ENCODE peak calls at places on chromosomes 13 and 19, in seven cellular contexts. Z, B, W, S, C, E and G are unnamed samples. For H3K36me3, the result is how much of the 10 kb centered on the place peaks cover.

GRCh38 chr19:39112338-39112890 is 13.2 kb upstream of the PAK4 start:
- DNase-seq in W (no peak), S (no peak), E (peak), B (peak), Z (peak), C (no peak), G (peak)

GRCh38 chr13:59458908-59459579 is 704.7 kb downstream of the DIAPH3 start:
- DNase-seq in C (no peak), W (no peak), B (no peak), S (no peak), E (peak), Z (peak), G (no peak)

GRCh38 chr19:51724543-51724942 is 752 bp upstream of the HAS1 start:
- DNase-seq in C (no peak), W (no peak), B (no peak), E (no peak), S (no peak), Z (no peak), G (no peak)

GRCh38 chr13:79562557-79562956 is 81.6 kb downstream of the NDFIP2 start:
- DNase-seq in S (no peak), E (no peak), B (no peak), Z (no peak), C (no peak), W (no peak), G (no peak)

GRCh38 chr13:31161583-31162150 is at the start of gene HSPH1:
- DNase-seq in E (peak), W (peak), B (peak), C (peak), S (peak), Z (peak), G (peak)

GRCh38 chr13:105118577-105118976 is 1416.9 kb downstream of the EFNB2 start:
- DNase-seq in E (no peak), Z (no peak), W (no peak), B (no peak), S (no peak), C (no peak), G (no peak)

GRCh38 chr19:33465834-33466233 is 55.8 kb downstream of the PEPD start:
- DNase-seq in B (no peak), Z (no peak), S (no peak), E (no peak), W (no peak), C (no peak), G (no peak)

GRCh38 chr13:71880753-71881541 is 13.9 kb upstream of the DACH1 start:
- DNase-seq in B (no peak), Z (peak), C (no peak), E (peak), S (no peak), W (no peak), G (no peak)

GRCh38 chr13:105627270-105627669 is 908.2 kb downstream of the EFNB2 start:
- DNase-seq in C (no peak), B (no peak), Z (peak), W (no peak), E (peak), S (no peak), G (no peak)

GRCh38 chr13:101291216-101291615 is 125.1 kb downstream of the NALCN start:
- DNase-seq in C (no peak), W (no peak), E (peak), S (no peak), Z (no peak), B (no peak), G (no peak)

GRCh38 chr13:114296902-114297301 is 15.5 kb downstream of the UPF3A start:
- DNase-seq in B (no peak), W (no peak), Z (no peak), C (no peak), S (no peak), E (no peak), G (no peak)

GRCh38 chr13:40460116-40460515 is 206.3 kb downstream of the FOXO1 start:
- DNase-seq in E (peak), W (no peak), B (no peak), Z (no peak), S (no peak), C (no peak), G (no peak)

GRCh38 chr13:105925496-105925895 is 610.0 kb downstream of the EFNB2 start:
- DNase-seq in C (no peak), S (no peak), W (no peak), E (peak), B (no peak), Z (peak), G (peak)

GRCh38 chr13:26412263-26412662 is 145.2 kb upstream of the WASF3 start:
- DNase-seq in Z (no peak), S (no peak), E (no peak), B (no peak), W (no peak), C (no peak), G (peak)

GRCh38 chr19:27997069-27997468 is 1215.9 kb downstream of the UQCRFS1 start:
- DNase-seq in E (no peak), C (no peak), W (no peak), S (no peak), Z (no peak), B (no peak), G (no peak)

GRCh38 chr19:15010497-15011255 is 31.0 kb upstream of the SLC1A6 start:
- DNase-seq in Z (no peak), E (no peak), W (no peak), S (no peak), B (no peak), C (no peak), G (no peak)

GRCh38 chr13:57345526-57345925 is 178.5 kb downstream of the PRR20E start:
- DNase-seq in E (no peak), C (no peak), W (no peak), B (no peak), Z (no peak), S (no peak), G (no peak)

GRCh38 chr13:19955873-19956559 is 2.5 kb upstream of the ZMYM2 start:
- DNase-seq in C (no peak), S (no peak), B (no peak), Z (no peak), W (no peak), E (no peak), G (no peak)

GRCh38 chr13:99314640-99315176 is 7.5 kb upstream of the GPR183 start:
- DNase-seq in C (no peak), B (no peak), E (peak), W (no peak), S (no peak), Z (no peak), G (peak)

GRCh38 chr13:46860734-46861133 is 36.1 kb downstream of the HTR2A start:
- DNase-seq in C (no peak), S (no peak), Z (no peak), B (no peak), E (peak), W (no peak), G (no peak)

GRCh38 chr13:22081430-22081829 is 410.6 kb downstream of the FGF9 start:
- DNase-seq in B (no peak), E (no peak), Z (no peak), C (no peak), W (no peak), S (no peak), G (no peak)

GRCh38 chr13:29817604-29818378 is 32.6 kb downstream of the UBL3 start:
- DNase-seq in Z (no peak), W (no peak), E (peak), B (no peak), C (no peak), S (no peak), G (no peak)

GRCh38 chr13:50197705-50198104 is 182.5 kb downstream of the KCNRG start:
- DNase-seq in W (no peak), S (no peak), B (no peak), E (peak), Z (no peak), C (no peak), G (no peak)

GRCh38 chr19:46412983-46413261 is 442 bp downstream of the CCDC8 start:
- DNase-seq in C (no peak), E (no peak), B (no peak), Z (no peak), W (no peak), S (no peak), G (no peak)

GRCh38 chr19:46412034-46412982 is 1.1 kb downstream of the CCDC8 start:
- DNase-seq in Z (no peak), C (no peak), E (no peak), S (no peak), B (peak), W (no peak), G (no peak)

GRCh38 chr19:46413262-46414031 is at the start of gene CCDC8:
- DNase-seq in Z (no peak), C (peak), B (peak), S (peak), W (no peak), E (peak), G (no peak)

GRCh38 chr19:46420056-46420455 is 6.7 kb upstream of the CCDC8 start:
- DNase-seq in E (no peak), B (no peak), S (no peak), C (no peak), W (no peak), Z (no peak), G (no peak)

DNA sequence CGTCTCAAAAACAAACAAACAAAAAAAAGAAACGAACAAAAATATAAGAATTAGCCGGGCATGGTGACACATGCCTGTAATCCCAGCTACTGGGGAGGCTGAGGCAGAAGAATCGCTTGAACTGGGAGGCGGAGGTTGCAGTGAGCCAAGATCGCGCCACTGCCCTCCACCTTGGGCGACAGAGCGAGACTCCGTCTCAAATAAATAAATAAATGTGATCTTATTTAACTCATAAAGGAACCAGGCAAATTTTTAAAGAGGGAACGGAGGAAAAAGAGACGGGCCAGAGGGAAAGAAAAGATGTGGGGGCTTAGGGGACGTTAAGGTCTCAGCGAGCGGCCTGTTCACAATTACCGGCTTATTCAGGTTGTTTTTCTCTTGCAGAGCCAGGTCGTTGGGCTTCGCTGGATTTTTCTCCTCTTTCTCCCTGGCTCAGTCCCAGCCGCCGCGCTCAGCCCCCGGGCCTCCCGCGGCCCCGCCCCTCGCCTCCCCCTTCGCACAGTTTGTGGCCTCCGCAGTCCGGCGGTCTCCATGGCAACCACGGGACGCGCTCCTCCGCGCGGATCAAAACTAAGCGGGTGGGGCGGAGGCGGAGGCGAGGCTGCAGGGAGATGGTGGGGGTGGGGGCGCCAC is 2.8 kb upstream of the CCDC8 start:
- DNase-seq in Z (peak), C (peak), E (peak), S (peak), W (no peak), B (peak), G (no peak)
- H3K4me3 ChIP-seq in Z (peak), C (no peak), E (peak), S (no peak), W (peak), B (no peak), G (no peak)

DNA sequence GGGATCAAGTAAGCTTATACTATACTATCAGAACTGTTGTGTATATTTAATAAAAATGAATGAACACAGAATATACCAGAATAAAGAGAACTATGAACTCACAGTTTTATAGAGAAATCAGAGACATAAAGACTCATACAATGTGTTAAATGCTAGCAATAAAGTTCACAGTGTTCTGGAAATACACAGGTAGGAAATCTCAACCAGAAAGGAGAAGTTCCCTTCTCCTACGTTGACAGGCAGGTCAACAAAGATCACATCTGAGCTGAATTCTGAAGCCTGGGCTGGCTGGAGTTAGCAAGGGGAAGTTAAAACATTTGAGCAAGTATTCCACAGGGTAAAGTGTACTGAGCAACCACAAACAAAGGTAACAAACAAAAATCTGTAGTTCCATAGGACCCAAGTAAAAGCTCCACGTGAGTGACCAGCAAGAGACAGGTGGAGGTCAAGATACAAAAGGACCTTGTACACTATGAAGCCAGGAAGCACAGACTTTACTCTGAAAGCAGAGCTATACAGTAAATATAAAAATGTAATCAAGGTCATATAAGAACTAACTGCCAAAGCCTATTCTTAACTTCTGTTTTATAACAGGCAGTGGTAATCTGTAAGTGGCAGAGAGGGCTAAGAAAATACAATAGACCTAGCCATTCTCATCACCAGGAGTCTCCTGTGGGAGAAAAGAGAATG is 13.0 kb downstream of the FBXL3 start:
- DNase-seq in S (no peak), C (no peak), B (no peak), Z (no peak), W (no peak), E (no peak), G (no peak)
- H3K36me3 ChIP-seq in S (under half), C (under half), B (under half), Z (half or more), W (under half), E (under half), G (under half)

GRCh38 chr19:13865243-13865577 is 11.7 kb upstream of the NANOS3 start:
- DNase-seq in W (no peak), Z (no peak), C (no peak), B (no peak), S (no peak), E (no peak), G (no peak)

GRCh38 chr19:13864513-13865242 is 12.3 kb upstream of the NANOS3 start:
- DNase-seq in S (no peak), B (no peak), E (no peak), C (no peak), W (no peak), Z (no peak), G (no peak)

GRCh38 chr19:13865578-13866462 is 11.1 kb upstream of the NANOS3 start:
- DNase-seq in B (peak), W (no peak), C (peak), Z (no peak), E (no peak), S (no peak), G (no peak)

GRCh38 chr19:13868663-13869062 is 8.3 kb upstream of the NANOS3 start:
- DNase-seq in W (no peak), B (no peak), C (no peak), E (no peak), S (no peak), Z (no peak), G (no peak)

GRCh38 chr19:13866463-13867046 is 10.4 kb upstream of the NANOS3 start:
- DNase-seq in E (no peak), Z (no peak), B (no peak), C (no peak), S (no peak), W (no peak), G (no peak)
- H3K4me3 ChIP-seq in E (peak), Z (peak), B (no peak), C (no peak), S (no peak), W (peak), G (no peak)

GRCh38 chr19:11949201-11949600 is 15.6 kb upstream of the ZNF763 start:
- DNase-seq in Z (no peak), C (no peak), B (no peak), E (no peak), W (no peak), S (no peak), G (no peak)

GRCh38 chr19:11942843-11943108 is 17.9 kb downstream of the ZNF700 start:
- DNase-seq in E (no peak), Z (peak), S (no peak), C (no peak), B (no peak), W (no peak), G (no peak)

GRCh38 chr19:11942008-11942842 is 17.3 kb downstream of the ZNF700 start:
- DNase-seq in E (no peak), W (no peak), Z (no peak), B (no peak), S (no peak), C (no peak), G (no peak)

GRCh38 chr19:11948646-11949045 is 16.2 kb upstream of the ZNF763 start:
- DNase-seq in E (no peak), B (no peak), S (no peak), W (no peak), Z (no peak), C (no peak), G (no peak)

GRCh38 chr19:11944656-11945055 is 19.7 kb downstream of the ZNF700 start:
- DNase-seq in Z (no peak), S (no peak), B (no peak), W (no peak), E (no peak), C (no peak), G (no peak)
- H3K36me3 ChIP-seq in Z (half or more), S (under half), B (under half), W (under half), E (under half), C (under half), G (under half)

GRCh38 chr19:1855040-1855827 is 7.0 kb upstream of the REXO1 start:
- DNase-seq in B (peak), W (no peak), S (peak), Z (peak), C (peak), E (peak), G (peak)
- H3K4me3 ChIP-seq in B (no peak), W (peak), S (no peak), Z (no peak), C (peak), E (peak), G (peak)

DNA sequence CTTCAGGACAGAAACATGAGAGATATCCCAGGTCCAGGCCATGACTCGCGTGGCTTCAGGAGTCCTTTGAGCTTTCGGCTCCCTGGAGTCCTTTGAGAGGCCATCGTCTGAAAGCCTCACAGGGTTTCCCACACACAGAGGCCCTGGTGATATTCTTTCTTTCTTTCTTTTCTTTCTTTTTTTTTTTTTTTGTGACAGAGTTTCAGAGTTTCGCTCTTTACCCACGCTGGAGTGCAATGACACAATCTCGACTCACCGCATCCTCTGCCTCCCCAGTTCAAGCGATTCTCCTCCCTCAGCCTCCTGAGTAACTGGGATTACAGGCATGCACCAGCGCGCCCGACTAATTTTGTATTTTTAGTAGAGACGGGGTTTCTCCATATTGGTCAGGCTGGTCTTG is 5.5 kb downstream of the SIN3B start:
- DNase-seq in E (no peak), S (no peak), Z (peak), B (no peak), C (no peak), W (no peak), G (no peak)
- H3K36me3 ChIP-seq in E (under half), S (under half), Z (half or more), B (under half), C (under half), W (under half), G (under half)

GRCh38 chr19:41937525-41937924 is 9.3 kb upstream of the ERFL start:
- DNase-seq in E (no peak), S (peak), C (no peak), Z (no peak), B (no peak), W (no peak), G (no peak)

GRCh38 chr19:41940443-41941409 is 12.5 kb upstream of the ERFL start:
- DNase-seq in B (no peak), S (no peak), C (no peak), Z (no peak), W (no peak), E (no peak), G (no peak)

GRCh38 chr19:41937976-41938375 is 9.7 kb upstream of the ERFL start:
- DNase-seq in S (peak), C (no peak), E (no peak), W (no peak), Z (no peak), B (no peak), G (no peak)

GRCh38 chr19:41941410-41942202 is 13.4 kb upstream of the ERFL start:
- DNase-seq in W (no peak), S (no peak), C (no peak), Z (no peak), B (no peak), E (no peak), G (no peak)

GRCh38 chr19:41939861-41940442 is 11.7 kb upstream of the ERFL start:
- DNase-seq in W (no peak), Z (no peak), S (peak), C (no peak), E (no peak), B (peak), G (no peak)
- H3K4me3 ChIP-seq in W (peak), Z (peak), S (no peak), C (peak), E (peak), B (peak), G (peak)